ENCODE peak calls at places on chromosomes 2 and 18, in four cellular contexts. S is WERI-Rb-1, J is cardiac muscle cell, W is Peyer's patch. B is an unnamed sample.

GRCh38 chr2:11914455-11914854 is 168.0 kb downstream of the LPIN1 start:
- DNase-seq in S (no peak), W (no peak), J (peak; percentile 24), B (no peak)

GRCh38 chr2:230711224-230711623 is 1.4 kb upstream of the CAB39 start:
- DNase-seq in S (no peak), W (no peak), J (no peak), B (no peak)

GRCh38 chr2:129744141-129744540 is 235.3 kb upstream of the RAB6C start:
- DNase-seq in S (no peak), W (no peak), J (no peak), B (no peak)

GRCh38 chr18:8933714-8934284 is 168.7 kb upstream of the NDUFV2 start:
- DNase-seq in J (no peak), W (no peak), S (no peak), B (no peak)

GRCh38 chr18:70182548-70182947 is 22.9 kb downstream of the RTTN start:
- DNase-seq in S (no peak), W (no peak), J (no peak), B (no peak)

GRCh38 chr2:121561617-121562268 is 31.1 kb downstream of the RNU4ATAC start:
- DNase-seq in W (no peak), S (no peak), J (peak; percentile 57), B (no peak)

GRCh38 chr2:219086215-219086614 is 25.5 kb upstream of the IHH start:
- DNase-seq in W (no peak), S (no peak), J (no peak), B (no peak)

GRCh38 chr2:27897755-27898154 is 7.2 kb downstream of the BABAM2 start:
- DNase-seq in W (no peak), S (no peak), J (no peak), B (no peak)

GRCh38 chr18:75683426-75683825 is 255.9 kb upstream of the SMIM21 start:
- DNase-seq in W (no peak), S (no peak), J (no peak), B (no peak)

GRCh38 chr2:206289391-206289790 is 14.9 kb downstream of the ZDBF2 start:
- DNase-seq in W (no peak), S (no peak), J (no peak), B (no peak)

GRCh38 chr2:17327649-17328048 is 190.6 kb downstream of the RAD51AP2 start:
- DNase-seq in W (no peak), S (no peak), J (no peak), B (no peak)

GRCh38 chr2:120503793-120504571 is 158.0 kb downstream of the INHBB start:
- DNase-seq in S (no peak), W (no peak), J (no peak), B (no peak)

GRCh38 chr2:28166956-28167355 is 225.7 kb upstream of the FOSL2 start:
- DNase-seq in J (peak; percentile 23), W (no peak), S (no peak), B (no peak)

GRCh38 chr2:220000586-220000985 is 373.2 kb downstream of the SLC4A3 start:
- DNase-seq in S (no peak), W (no peak), J (no peak), B (no peak)

GRCh38 chr18:41720226-41720625 is 234.8 kb upstream of the PIK3C3 start:
- DNase-seq in W (no peak), S (no peak), J (peak; percentile 69), B (no peak)

GRCh38 chr2:227115761-227116160 is 48.2 kb downstream of the COL4A4 start:
- DNase-seq in S (no peak), J (no peak), W (no peak), B (no peak)

GRCh38 chr18:76468345-76469275 is 26.4 kb downstream of the ZNF516 start:
- DNase-seq in J (no peak), S (no peak), W (no peak), B (no peak)

GRCh38 chr2:20052872-20053281 is 1.4 kb upstream of the LAPTM4A start:
- DNase-seq in J (peak; percentile 88), S (peak; percentile 80), W (no peak), B (no peak)

GRCh38 chr2:200028998-200029397 is 73.6 kb downstream of the MAIP1 start:
- DNase-seq in S (no peak), J (no peak), W (no peak), B (no peak)

GRCh38 chr2:213216461-213216860 is 65.0 kb upstream of the IKZF2 start:
- DNase-seq in J (peak; percentile 89), S (no peak), W (no peak), B (no peak)

GRCh38 chr18:76521367-76521766 is 26.3 kb upstream of the ZNF516 start:
- DNase-seq in S (no peak), J (no peak), W (no peak), B (no peak)

GRCh38 chr2:224171226-224171625 is 132.1 kb upstream of the SERPINE2 start:
- DNase-seq in W (no peak), S (no peak), J (no peak), B (no peak)

GRCh38 chr18:57434536-57435494 is at the start of gene ONECUT2:
- DNase-seq in W (peak; percentile 51), S (peak; percentile 100), J (peak; percentile 95), B (peak; percentile 100)

GRCh38 chr2:197810023-197810422 is 5.6 kb downstream of the PLCL1 start:
- DNase-seq in S (no peak), J (no peak), W (no peak), B (no peak)

GRCh38 chr2:13676269-13676668 is 956.2 kb upstream of the LRATD1 start:
- DNase-seq in S (no peak), J (no peak), W (no peak), B (no peak)

GRCh38 chr18:49731860-49732311 is 81.4 kb downstream of the ACAA2 start:
- DNase-seq in W (no peak), J (no peak), S (no peak), B (no peak)

GRCh38 chr18:3683483-3683882 is 233.5 kb downstream of the TGIF1 start:
- DNase-seq in J (no peak), S (no peak), W (no peak), B (no peak)

GRCh38 chr2:11631462-11631861 is 38.5 kb downstream of the NTSR2 start:
- DNase-seq in S (no peak), W (no peak), J (no peak), B (no peak)

DNA sequence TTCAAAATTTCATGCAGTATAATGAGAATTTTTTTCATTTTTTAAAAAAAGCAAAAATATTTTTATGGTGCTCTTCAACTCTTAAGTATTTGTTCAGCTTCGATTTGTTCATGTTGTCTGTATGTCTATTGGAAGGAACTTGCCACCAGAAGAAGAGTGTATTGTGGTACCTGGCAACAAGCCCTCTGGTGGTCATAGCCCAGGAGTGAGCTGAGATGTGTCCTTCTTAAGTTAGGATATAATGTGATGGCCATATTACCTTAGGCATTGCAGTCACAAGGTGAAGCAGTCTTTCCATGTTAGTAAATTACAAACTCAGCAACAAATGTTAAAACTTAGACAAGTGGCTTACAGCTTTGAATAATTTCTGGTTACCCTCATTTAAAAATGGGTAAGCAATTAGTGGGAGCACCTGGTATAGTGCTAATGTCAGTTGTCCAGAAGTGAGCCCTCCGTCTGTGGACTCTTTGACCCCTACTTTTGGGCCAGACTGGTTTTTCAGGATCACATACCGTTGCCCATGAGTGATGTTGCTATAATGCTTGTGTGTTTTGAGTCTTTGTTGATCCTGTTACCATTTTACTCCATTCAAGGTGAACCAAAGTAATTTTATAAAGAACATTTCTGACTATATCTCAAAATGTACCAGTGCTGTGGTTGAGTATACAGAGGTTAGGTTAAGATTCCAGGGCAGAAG is 57.4 kb downstream of the MYO1B start:
- DNase-seq in S (peak; percentile 36), W (peak; percentile 17), J (no peak), B (no peak)
- TF ChIP-seq CTCF in S (peak; percentile 52), W (peak; percentile 18), J (peak; percentile 29), B (no peak)

GRCh38 chr18:47150824-47151366 is 595 bp upstream of the HDHD2 start:
- DNase-seq in W (no peak), J (no peak), S (peak; percentile 25), B (no peak)

GRCh38 chr18:47149457-47150028 is 757 bp downstream of the HDHD2 start:
- DNase-seq in S (no peak), J (peak; percentile 17), W (no peak), B (no peak)

GRCh38 chr18:47151457-47151856 is 1.2 kb upstream of the HDHD2 start:
- DNase-seq in W (no peak), S (no peak), J (no peak), B (no peak)

DNA sequence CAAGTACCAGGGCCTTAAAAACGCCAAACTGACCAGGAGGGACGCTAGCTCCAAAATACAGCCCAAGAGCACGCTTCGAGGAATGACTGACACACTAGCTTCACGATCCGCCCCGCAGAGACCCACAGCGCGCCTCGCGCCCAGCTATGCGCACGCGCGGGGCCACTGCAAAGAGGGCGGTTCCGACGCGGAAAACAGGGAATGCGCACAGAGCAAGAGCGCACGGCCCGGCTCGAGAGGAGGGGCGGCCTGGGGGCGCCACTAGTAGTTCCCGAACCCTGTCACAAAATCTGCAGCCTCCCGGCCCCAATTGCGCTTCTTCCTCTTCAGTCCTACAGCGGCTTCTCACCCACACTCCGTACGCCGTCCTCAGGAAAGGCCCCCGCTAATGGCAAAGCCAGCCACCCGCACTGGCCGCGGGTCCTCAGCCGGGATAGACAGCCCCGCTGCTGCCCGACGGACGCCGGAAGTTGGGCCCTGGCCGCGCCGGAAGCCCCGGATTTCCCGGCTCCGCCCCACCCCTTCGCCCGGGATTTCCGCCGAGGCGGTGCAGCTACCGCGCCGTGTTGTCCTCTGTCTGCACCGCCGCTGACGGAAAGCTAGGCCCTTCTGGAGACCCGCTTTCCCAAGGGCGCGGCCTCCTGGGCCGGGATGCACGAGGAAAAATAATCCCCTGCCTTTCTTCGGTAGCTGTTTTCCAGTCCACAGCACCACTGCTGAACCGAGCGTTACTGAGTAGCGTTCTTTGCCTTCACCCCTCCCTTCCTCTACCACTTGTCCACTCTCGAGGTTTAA is at the start of gene HDHD2:
- DNase-seq in J (peak; percentile 85), S (peak; percentile 95), W (peak; percentile 72), B (peak; percentile 92)
- TF ChIP-seq CTCF in J (no peak), S (peak; percentile 12), W (no peak), B (no peak)

GRCh38 chr2:111919794-111920608 is 21.6 kb downstream of the MERTK start:
- DNase-seq in S (no peak), W (no peak), J (no peak), B (no peak)
- TF ChIP-seq CTCF in S (no peak), W (no peak), J (no peak), B (no peak)

GRCh38 chr2:6917071-6917760 is at the start of gene RNF144A:
- DNase-seq in J (peak; percentile 64), W (peak; percentile 46), S (peak; percentile 68), B (peak; percentile 84)
- TF ChIP-seq CTCF in J (peak; percentile 40), W (peak; percentile 51), S (peak; percentile 56), B (peak; percentile 52)

GRCh38 chr2:1588994-1589611 is 155.2 kb downstream of the PXDN start:
- DNase-seq in J (peak; percentile 56), S (no peak), W (no peak), B (no peak)
- TF ChIP-seq CTCF in J (no peak), S (no peak), W (no peak), B (peak; percentile 11)

GRCh38 chr2:108069515-108070310 is 83.4 kb downstream of the SLC5A7 start:
- DNase-seq in S (no peak), J (no peak), W (no peak), B (no peak)
- TF ChIP-seq CTCF in S (peak; percentile 26), J (no peak), W (no peak), B (peak; percentile 38)

GRCh38 chr2:53473236-53473635 is 294.4 kb upstream of the CHAC2 start:
- DNase-seq in S (peak; percentile 65), J (no peak), W (no peak), B (no peak)
- TF ChIP-seq CTCF in S (peak; percentile 96), J (no peak), W (no peak), B (no peak)

GRCh38 chr18:14074187-14074586 is 58.0 kb downstream of the ZNF519 start:
- DNase-seq in W (no peak), J (no peak), S (peak; percentile 21), B (no peak)
- TF ChIP-seq CTCF in W (no peak), J (no peak), S (peak; percentile 65), B (no peak)